ENCODE peak calls at places on chromosomes 5 and 9, in five cellular contexts. One of them, this sample, is unnamed.

GRCh38 chr5:135253601-135254165 is 145.3 kb downstream of the MACROH2A1 start:
- DNase-seq in astrocyte of the spinal cord: no peak
- DNase-seq in keratinocyte: no peak
- DNase-seq in cardiac fibroblast: no peak
- DNase-seq in suprapubic skin: no peak
- DNase-seq in this sample: no peak

GRCh38 chr5:74042559-74043357 is 416.8 kb downstream of the ARHGEF28 start:
- DNase-seq in astrocyte of the spinal cord: peak
- DNase-seq in keratinocyte: no peak
- DNase-seq in cardiac fibroblast: peak
- DNase-seq in suprapubic skin: no peak
- DNase-seq in this sample: no peak

GRCh38 chr9:129182625-129183494 is 4.8 kb upstream of the IER5L start:
- DNase-seq in astrocyte of the spinal cord: no peak
- DNase-seq in keratinocyte: no peak
- DNase-seq in cardiac fibroblast: peak
- DNase-seq in suprapubic skin: no peak
- DNase-seq in this sample: peak

GRCh38 chr9:88722753-88723152 is 187.8 kb downstream of the NXNL2 start:
- DNase-seq in astrocyte of the spinal cord: peak
- DNase-seq in keratinocyte: no peak
- DNase-seq in cardiac fibroblast: peak
- DNase-seq in suprapubic skin: no peak
- DNase-seq in this sample: no peak

GRCh38 chr9:3732077-3733038 is 206.6 kb upstream of the RFX3 start:
- DNase-seq in astrocyte of the spinal cord: peak
- DNase-seq in keratinocyte: peak
- DNase-seq in cardiac fibroblast: peak
- DNase-seq in suprapubic skin: no peak
- DNase-seq in this sample: peak

GRCh38 chr5:109759304-109759703 is 69.6 kb downstream of the MAN2A1 start:
- DNase-seq in astrocyte of the spinal cord: peak
- DNase-seq in keratinocyte: no peak
- DNase-seq in cardiac fibroblast: peak
- DNase-seq in suprapubic skin: no peak
- DNase-seq in this sample: no peak

GRCh38 chr9:76433851-76434250 is 25.1 kb upstream of the GCNT1 start:
- DNase-seq in astrocyte of the spinal cord: peak
- DNase-seq in keratinocyte: no peak
- DNase-seq in cardiac fibroblast: peak
- DNase-seq in suprapubic skin: no peak
- DNase-seq in this sample: no peak

GRCh38 chr9:88007291-88007650 is 32.9 kb upstream of the CDK20 start:
- DNase-seq in astrocyte of the spinal cord: peak
- DNase-seq in keratinocyte: no peak
- DNase-seq in cardiac fibroblast: no peak
- DNase-seq in suprapubic skin: no peak
- DNase-seq in this sample: no peak

GRCh38 chr9:93625000-93625399 is 48.6 kb downstream of the PHF2 start:
- DNase-seq in astrocyte of the spinal cord: no peak
- DNase-seq in keratinocyte: no peak
- DNase-seq in cardiac fibroblast: no peak
- DNase-seq in suprapubic skin: no peak
- DNase-seq in this sample: no peak

GRCh38 chr5:3428355-3428754 is 167.3 kb upstream of the IRX1 start:
- DNase-seq in astrocyte of the spinal cord: no peak
- DNase-seq in keratinocyte: no peak
- DNase-seq in cardiac fibroblast: no peak
- DNase-seq in suprapubic skin: no peak
- DNase-seq in this sample: no peak

GRCh38 chr9:91197232-91198181 is 164.2 kb downstream of the AUH start:
- DNase-seq in astrocyte of the spinal cord: peak
- DNase-seq in keratinocyte: peak
- DNase-seq in cardiac fibroblast: peak
- DNase-seq in suprapubic skin: peak
- DNase-seq in this sample: no peak

GRCh38 chr9:12391839-12392509 is 301.2 kb upstream of the TYRP1 start:
- DNase-seq in astrocyte of the spinal cord: no peak
- DNase-seq in keratinocyte: no peak
- DNase-seq in cardiac fibroblast: no peak
- DNase-seq in suprapubic skin: no peak
- DNase-seq in this sample: no peak

GRCh38 chr9:6605202-6605601 is 40.3 kb downstream of the GLDC start:
- DNase-seq in astrocyte of the spinal cord: no peak
- DNase-seq in keratinocyte: no peak
- DNase-seq in cardiac fibroblast: no peak
- DNase-seq in suprapubic skin: no peak
- DNase-seq in this sample: no peak

GRCh38 chr9:69172895-69173294 is 1.2 kb upstream of the TJP2 start:
- DNase-seq in astrocyte of the spinal cord: no peak
- DNase-seq in keratinocyte: no peak
- DNase-seq in cardiac fibroblast: peak
- DNase-seq in suprapubic skin: no peak
- DNase-seq in this sample: no peak

GRCh38 chr9:126707083-126707482 is 93.4 kb downstream of the LMX1B start:
- DNase-seq in astrocyte of the spinal cord: no peak
- DNase-seq in keratinocyte: no peak
- DNase-seq in cardiac fibroblast: no peak
- DNase-seq in suprapubic skin: no peak
- DNase-seq in this sample: no peak
- TF ChIP-seq CTCF in astrocyte of the spinal cord: no peak
- TF ChIP-seq CTCF in keratinocyte: no peak
- TF ChIP-seq CTCF in cardiac fibroblast: no peak
- TF ChIP-seq CTCF in suprapubic skin: no peak
- TF ChIP-seq CTCF in this sample: no peak

GRCh38 chr9:134222018-134222573 is 57.7 kb upstream of the RNU6ATAC start:
- DNase-seq in astrocyte of the spinal cord: no peak
- DNase-seq in keratinocyte: no peak
- DNase-seq in cardiac fibroblast: no peak
- DNase-seq in suprapubic skin: no peak
- DNase-seq in this sample: no peak

GRCh38 chr9:134219721-134220060 is 55.3 kb upstream of the RNU6ATAC start:
- DNase-seq in astrocyte of the spinal cord: no peak
- DNase-seq in keratinocyte: no peak
- DNase-seq in cardiac fibroblast: no peak
- DNase-seq in suprapubic skin: no peak
- DNase-seq in this sample: no peak

GRCh38 chr9:134218230-134218629 is 53.9 kb upstream of the RNU6ATAC start:
- DNase-seq in astrocyte of the spinal cord: no peak
- DNase-seq in keratinocyte: no peak
- DNase-seq in cardiac fibroblast: no peak
- DNase-seq in suprapubic skin: no peak
- DNase-seq in this sample: no peak

GRCh38 chr9:134221273-134222017 is 57.1 kb upstream of the RNU6ATAC start:
- DNase-seq in astrocyte of the spinal cord: no peak
- DNase-seq in keratinocyte: no peak
- DNase-seq in cardiac fibroblast: no peak
- DNase-seq in suprapubic skin: peak
- DNase-seq in this sample: no peak

DNA sequence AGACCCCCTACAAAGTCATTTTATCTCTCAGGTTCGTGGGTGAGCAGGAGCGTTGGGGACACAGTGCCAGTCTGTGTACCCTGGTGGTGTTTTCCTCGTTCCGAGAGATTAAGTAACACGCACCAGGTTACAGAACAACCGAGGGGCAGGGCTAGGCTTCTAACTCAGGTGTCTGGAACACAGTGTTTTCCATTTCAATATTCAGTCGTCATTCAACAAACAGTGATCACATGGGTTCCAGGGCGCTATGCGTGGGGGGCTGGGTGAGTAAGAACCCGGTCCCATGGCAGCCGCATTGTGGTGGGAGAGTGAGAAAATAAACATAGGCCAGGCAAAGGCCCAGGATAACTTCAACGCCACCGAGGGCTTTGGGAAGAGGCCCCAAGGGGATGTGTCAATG is 55.9 kb upstream of the RNU6ATAC start:
- DNase-seq in astrocyte of the spinal cord: no peak
- DNase-seq in keratinocyte: no peak
- DNase-seq in cardiac fibroblast: no peak
- DNase-seq in suprapubic skin: no peak
- DNase-seq in this sample: no peak
- TF ChIP-seq CTCF in astrocyte of the spinal cord: no peak
- TF ChIP-seq CTCF in keratinocyte: no peak
- TF ChIP-seq CTCF in cardiac fibroblast: no peak
- TF ChIP-seq CTCF in suprapubic skin: no peak
- TF ChIP-seq CTCF in this sample: no peak

GRCh38 chr5:127442085-127442484 is 75.4 kb upstream of the PRRC1 start:
- DNase-seq in astrocyte of the spinal cord: peak
- DNase-seq in keratinocyte: no peak
- DNase-seq in cardiac fibroblast: peak
- DNase-seq in suprapubic skin: no peak
- DNase-seq in this sample: no peak
- TF ChIP-seq CTCF in astrocyte of the spinal cord: peak
- TF ChIP-seq CTCF in keratinocyte: no peak
- TF ChIP-seq CTCF in cardiac fibroblast: no peak
- TF ChIP-seq CTCF in suprapubic skin: no peak
- TF ChIP-seq CTCF in this sample: peak

DNA sequence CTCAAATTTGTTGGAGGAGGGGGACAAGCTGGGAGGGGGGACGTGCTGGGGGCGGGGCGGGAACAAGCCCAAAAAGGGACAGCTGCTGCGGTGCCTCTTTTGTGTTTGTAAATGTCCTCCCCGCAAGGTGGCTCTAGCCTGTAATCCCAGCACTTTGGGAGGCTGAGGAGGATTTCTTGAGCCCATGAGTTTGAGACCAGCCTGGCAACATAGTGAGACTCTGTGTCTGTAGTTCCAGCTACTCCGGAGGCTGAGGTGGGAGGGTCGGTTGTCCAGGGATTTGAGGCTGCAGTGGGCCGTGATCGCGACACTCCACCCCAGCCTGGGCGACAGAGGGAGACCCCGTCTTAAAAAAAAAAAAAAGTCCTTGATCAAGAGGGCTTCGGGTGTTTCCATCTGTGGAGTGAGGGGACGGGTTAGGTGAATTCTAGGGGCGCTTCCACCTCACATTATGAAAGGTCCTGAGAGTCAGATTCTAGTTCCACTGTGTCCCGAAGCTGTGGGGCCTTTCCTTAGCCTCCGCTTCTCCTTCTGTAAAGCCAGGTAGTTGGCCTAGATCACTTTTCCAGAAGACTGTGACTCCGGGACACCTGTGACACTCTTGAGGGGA is 779 bp upstream of the CTNNA1 start:
- DNase-seq in astrocyte of the spinal cord: no peak
- DNase-seq in keratinocyte: no peak
- DNase-seq in cardiac fibroblast: peak
- DNase-seq in suprapubic skin: peak
- DNase-seq in this sample: no peak
- TF ChIP-seq CTCF in astrocyte of the spinal cord: no peak
- TF ChIP-seq CTCF in keratinocyte: no peak
- TF ChIP-seq CTCF in cardiac fibroblast: no peak
- TF ChIP-seq CTCF in suprapubic skin: no peak
- TF ChIP-seq CTCF in this sample: no peak